ENCODE peak calls at places on chromosomes 4 and X, in ten cellular contexts. One of them, this sample, is unnamed.

GRCh38 chrX:37685452-37686347 is at the start of gene XK:
- DNase-seq in dorsolateral prefrontal cortex: peak
- DNase-seq in astrocyte of the spinal cord: peak
- DNase-seq in MM.1S: peak
- DNase-seq in NAMALWA: peak
- DNase-seq in activated CD8-positive, alpha-beta memory T cell treated with anti-CD3 and anti-CD28 coated beads for 4 hours: no peak
- DNase-seq in endothelial cell: peak
- DNase-seq in IMR-90: no peak
- DNase-seq in HuH-7.5: no peak
- DNase-seq in fibroblast of the aortic adventitia: peak
- DNase-seq in this sample: no peak

GRCh38 chrX:140360284-140360683 is 144.6 kb downstream of the SOX3 start:
- DNase-seq in dorsolateral prefrontal cortex: no peak
- DNase-seq in astrocyte of the spinal cord: no peak
- DNase-seq in MM.1S: no peak
- DNase-seq in NAMALWA: peak
- DNase-seq in activated CD8-positive, alpha-beta memory T cell treated with anti-CD3 and anti-CD28 coated beads for 4 hours: no peak
- DNase-seq in endothelial cell: no peak
- DNase-seq in IMR-90: no peak
- DNase-seq in HuH-7.5: no peak
- DNase-seq in fibroblast of the aortic adventitia: no peak
- DNase-seq in this sample: no peak

GRCh38 chr4:66658809-66659208 is 886.5 kb downstream of the CENPC start:
- DNase-seq in dorsolateral prefrontal cortex: no peak
- DNase-seq in astrocyte of the spinal cord: no peak
- DNase-seq in MM.1S: no peak
- DNase-seq in NAMALWA: no peak
- DNase-seq in activated CD8-positive, alpha-beta memory T cell treated with anti-CD3 and anti-CD28 coated beads for 4 hours: no peak
- DNase-seq in endothelial cell: no peak
- DNase-seq in IMR-90: no peak
- DNase-seq in HuH-7.5: no peak
- DNase-seq in fibroblast of the aortic adventitia: no peak
- DNase-seq in this sample: no peak

GRCh38 chr4:16000708-16001483 is 37.9 kb upstream of the FGFBP2 start:
- DNase-seq in dorsolateral prefrontal cortex: no peak
- DNase-seq in astrocyte of the spinal cord: no peak
- DNase-seq in MM.1S: no peak
- DNase-seq in NAMALWA: no peak
- DNase-seq in activated CD8-positive, alpha-beta memory T cell treated with anti-CD3 and anti-CD28 coated beads for 4 hours: no peak
- DNase-seq in endothelial cell: no peak
- DNase-seq in IMR-90: no peak
- DNase-seq in HuH-7.5: no peak
- DNase-seq in fibroblast of the aortic adventitia: no peak
- DNase-seq in this sample: no peak

GRCh38 chr4:163681208-163681821 is 186.8 kb downstream of the TMA16 start:
- DNase-seq in dorsolateral prefrontal cortex: no peak
- DNase-seq in astrocyte of the spinal cord: peak
- DNase-seq in MM.1S: peak
- DNase-seq in NAMALWA: peak
- DNase-seq in activated CD8-positive, alpha-beta memory T cell treated with anti-CD3 and anti-CD28 coated beads for 4 hours: no peak
- DNase-seq in endothelial cell: peak
- DNase-seq in IMR-90: peak
- DNase-seq in HuH-7.5: no peak
- DNase-seq in fibroblast of the aortic adventitia: peak
- DNase-seq in this sample: no peak

GRCh38 chrX:16953606-16954211 is 7.3 kb downstream of the REPS2 start:
- DNase-seq in dorsolateral prefrontal cortex: no peak
- DNase-seq in astrocyte of the spinal cord: peak
- DNase-seq in MM.1S: no peak
- DNase-seq in NAMALWA: no peak
- DNase-seq in activated CD8-positive, alpha-beta memory T cell treated with anti-CD3 and anti-CD28 coated beads for 4 hours: no peak
- DNase-seq in endothelial cell: no peak
- DNase-seq in IMR-90: no peak
- DNase-seq in HuH-7.5: no peak
- DNase-seq in fibroblast of the aortic adventitia: no peak
- DNase-seq in this sample: no peak

GRCh38 chrX:67545772-67546495 is 2.1 kb downstream of the AR start:
- DNase-seq in dorsolateral prefrontal cortex: no peak
- DNase-seq in astrocyte of the spinal cord: peak
- DNase-seq in MM.1S: no peak
- DNase-seq in NAMALWA: no peak
- DNase-seq in activated CD8-positive, alpha-beta memory T cell treated with anti-CD3 and anti-CD28 coated beads for 4 hours: no peak
- DNase-seq in endothelial cell: peak
- DNase-seq in IMR-90: no peak
- DNase-seq in HuH-7.5: no peak
- DNase-seq in fibroblast of the aortic adventitia: peak
- DNase-seq in this sample: no peak

GRCh38 chr4:74317616-74318256 is 9.5 kb downstream of the EPGN start:
- DNase-seq in dorsolateral prefrontal cortex: no peak
- DNase-seq in astrocyte of the spinal cord: no peak
- DNase-seq in MM.1S: no peak
- DNase-seq in NAMALWA: no peak
- DNase-seq in activated CD8-positive, alpha-beta memory T cell treated with anti-CD3 and anti-CD28 coated beads for 4 hours: no peak
- DNase-seq in endothelial cell: no peak
- DNase-seq in IMR-90: peak
- DNase-seq in HuH-7.5: no peak
- DNase-seq in fibroblast of the aortic adventitia: peak
- DNase-seq in this sample: no peak

GRCh38 chrX:143536176-143536575 is 18.9 kb upstream of the SPANXN3 start:
- DNase-seq in dorsolateral prefrontal cortex: peak
- DNase-seq in astrocyte of the spinal cord: no peak
- DNase-seq in MM.1S: no peak
- DNase-seq in NAMALWA: no peak
- DNase-seq in activated CD8-positive, alpha-beta memory T cell treated with anti-CD3 and anti-CD28 coated beads for 4 hours: no peak
- DNase-seq in endothelial cell: no peak
- DNase-seq in IMR-90: no peak
- DNase-seq in HuH-7.5: no peak
- DNase-seq in fibroblast of the aortic adventitia: no peak
- DNase-seq in this sample: no peak

GRCh38 chrX:48833531-48834138 is 1.8 kb downstream of the PCSK1N start:
- DNase-seq in dorsolateral prefrontal cortex: no peak
- DNase-seq in astrocyte of the spinal cord: no peak
- DNase-seq in MM.1S: no peak
- DNase-seq in NAMALWA: no peak
- DNase-seq in activated CD8-positive, alpha-beta memory T cell treated with anti-CD3 and anti-CD28 coated beads for 4 hours: no peak
- DNase-seq in endothelial cell: no peak
- DNase-seq in IMR-90: no peak
- DNase-seq in HuH-7.5: peak
- DNase-seq in fibroblast of the aortic adventitia: peak
- DNase-seq in this sample: no peak

GRCh38 chr4:144831971-144832370 is 186.0 kb downstream of the HHIP start:
- DNase-seq in dorsolateral prefrontal cortex: no peak
- DNase-seq in astrocyte of the spinal cord: no peak
- DNase-seq in MM.1S: peak
- DNase-seq in NAMALWA: no peak
- DNase-seq in activated CD8-positive, alpha-beta memory T cell treated with anti-CD3 and anti-CD28 coated beads for 4 hours: no peak
- DNase-seq in endothelial cell: no peak
- DNase-seq in IMR-90: no peak
- DNase-seq in HuH-7.5: no peak
- DNase-seq in fibroblast of the aortic adventitia: no peak
- DNase-seq in this sample: no peak

GRCh38 chrX:48548871-48549270 is 9.4 kb downstream of the TBC1D25 start:
- DNase-seq in dorsolateral prefrontal cortex: no peak
- DNase-seq in astrocyte of the spinal cord: no peak
- DNase-seq in MM.1S: no peak
- DNase-seq in NAMALWA: no peak
- DNase-seq in activated CD8-positive, alpha-beta memory T cell treated with anti-CD3 and anti-CD28 coated beads for 4 hours: no peak
- DNase-seq in endothelial cell: no peak
- DNase-seq in IMR-90: no peak
- DNase-seq in HuH-7.5: no peak
- DNase-seq in fibroblast of the aortic adventitia: no peak
- DNase-seq in this sample: no peak

GRCh38 chr4:83107636-83108035 is 6.9 kb downstream of the PLAC8 start:
- DNase-seq in dorsolateral prefrontal cortex: no peak
- DNase-seq in astrocyte of the spinal cord: no peak
- DNase-seq in MM.1S: no peak
- DNase-seq in NAMALWA: no peak
- DNase-seq in activated CD8-positive, alpha-beta memory T cell treated with anti-CD3 and anti-CD28 coated beads for 4 hours: no peak
- DNase-seq in endothelial cell: no peak
- DNase-seq in IMR-90: no peak
- DNase-seq in HuH-7.5: no peak
- DNase-seq in fibroblast of the aortic adventitia: no peak
- DNase-seq in this sample: no peak

GRCh38 chrX:11412715-11413623 is 119.8 kb downstream of the AMELX start:
- DNase-seq in dorsolateral prefrontal cortex: no peak
- DNase-seq in astrocyte of the spinal cord: peak
- DNase-seq in MM.1S: no peak
- DNase-seq in NAMALWA: no peak
- DNase-seq in activated CD8-positive, alpha-beta memory T cell treated with anti-CD3 and anti-CD28 coated beads for 4 hours: no peak
- DNase-seq in endothelial cell: no peak
- DNase-seq in IMR-90: no peak
- DNase-seq in HuH-7.5: no peak
- DNase-seq in fibroblast of the aortic adventitia: peak
- DNase-seq in this sample: no peak

GRCh38 chrX:65821721-65822496 is 154.5 kb downstream of the MSN start:
- DNase-seq in dorsolateral prefrontal cortex: peak
- DNase-seq in astrocyte of the spinal cord: no peak
- DNase-seq in MM.1S: no peak
- DNase-seq in NAMALWA: no peak
- DNase-seq in activated CD8-positive, alpha-beta memory T cell treated with anti-CD3 and anti-CD28 coated beads for 4 hours: peak
- DNase-seq in endothelial cell: peak
- DNase-seq in IMR-90: no peak
- DNase-seq in HuH-7.5: no peak
- DNase-seq in fibroblast of the aortic adventitia: no peak
- DNase-seq in this sample: no peak

GRCh38 chr4:136931771-136932170 is 600.5 kb downstream of the PCDH18 start:
- DNase-seq in dorsolateral prefrontal cortex: no peak
- DNase-seq in astrocyte of the spinal cord: no peak
- DNase-seq in MM.1S: no peak
- DNase-seq in NAMALWA: no peak
- DNase-seq in activated CD8-positive, alpha-beta memory T cell treated with anti-CD3 and anti-CD28 coated beads for 4 hours: no peak
- DNase-seq in endothelial cell: no peak
- DNase-seq in IMR-90: no peak
- DNase-seq in HuH-7.5: no peak
- DNase-seq in fibroblast of the aortic adventitia: peak
- DNase-seq in this sample: no peak

GRCh38 chr4:99644453-99644852 is 13.2 kb downstream of the C4orf54 start:
- DNase-seq in dorsolateral prefrontal cortex: no peak
- DNase-seq in astrocyte of the spinal cord: no peak
- DNase-seq in MM.1S: no peak
- DNase-seq in NAMALWA: no peak
- DNase-seq in activated CD8-positive, alpha-beta memory T cell treated with anti-CD3 and anti-CD28 coated beads for 4 hours: no peak
- DNase-seq in endothelial cell: no peak
- DNase-seq in IMR-90: no peak
- DNase-seq in HuH-7.5: no peak
- DNase-seq in fibroblast of the aortic adventitia: no peak
- DNase-seq in this sample: no peak

GRCh38 chr4:14403132-14403531 is 599.1 kb upstream of the CPEB2 start:
- DNase-seq in dorsolateral prefrontal cortex: no peak
- DNase-seq in astrocyte of the spinal cord: no peak
- DNase-seq in MM.1S: no peak
- DNase-seq in NAMALWA: no peak
- DNase-seq in activated CD8-positive, alpha-beta memory T cell treated with anti-CD3 and anti-CD28 coated beads for 4 hours: no peak
- DNase-seq in endothelial cell: no peak
- DNase-seq in IMR-90: no peak
- DNase-seq in HuH-7.5: no peak
- DNase-seq in fibroblast of the aortic adventitia: no peak
- DNase-seq in this sample: no peak

GRCh38 chrX:13669246-13669689 is 16.3 kb downstream of the TCEANC start:
- DNase-seq in dorsolateral prefrontal cortex: no peak
- DNase-seq in astrocyte of the spinal cord: peak
- DNase-seq in MM.1S: peak
- DNase-seq in NAMALWA: no peak
- DNase-seq in activated CD8-positive, alpha-beta memory T cell treated with anti-CD3 and anti-CD28 coated beads for 4 hours: peak
- DNase-seq in endothelial cell: no peak
- DNase-seq in IMR-90: peak
- DNase-seq in HuH-7.5: no peak
- DNase-seq in fibroblast of the aortic adventitia: peak
- DNase-seq in this sample: peak

GRCh38 chrX:75522565-75523411 is at the start of gene ZDHHC15:
- DNase-seq in dorsolateral prefrontal cortex: peak
- DNase-seq in astrocyte of the spinal cord: peak
- DNase-seq in MM.1S: no peak
- DNase-seq in NAMALWA: no peak
- DNase-seq in activated CD8-positive, alpha-beta memory T cell treated with anti-CD3 and anti-CD28 coated beads for 4 hours: peak
- DNase-seq in endothelial cell: peak
- DNase-seq in IMR-90: no peak
- DNase-seq in HuH-7.5: no peak
- DNase-seq in fibroblast of the aortic adventitia: no peak
- DNase-seq in this sample: no peak

GRCh38 chrX:150348365-150348764 is 14.8 kb upstream of the MAMLD1 start:
- DNase-seq in dorsolateral prefrontal cortex: no peak
- DNase-seq in astrocyte of the spinal cord: no peak
- DNase-seq in MM.1S: peak
- DNase-seq in NAMALWA: no peak
- DNase-seq in activated CD8-positive, alpha-beta memory T cell treated with anti-CD3 and anti-CD28 coated beads for 4 hours: no peak
- DNase-seq in endothelial cell: no peak
- DNase-seq in IMR-90: no peak
- DNase-seq in HuH-7.5: no peak
- DNase-seq in fibroblast of the aortic adventitia: no peak
- DNase-seq in this sample: no peak

GRCh38 chrX:74249963-74250362 is 54.0 kb upstream of the ZCCHC13 start:
- DNase-seq in dorsolateral prefrontal cortex: no peak
- DNase-seq in astrocyte of the spinal cord: no peak
- DNase-seq in MM.1S: no peak
- DNase-seq in NAMALWA: no peak
- DNase-seq in activated CD8-positive, alpha-beta memory T cell treated with anti-CD3 and anti-CD28 coated beads for 4 hours: no peak
- DNase-seq in endothelial cell: no peak
- DNase-seq in IMR-90: no peak
- DNase-seq in HuH-7.5: no peak
- DNase-seq in fibroblast of the aortic adventitia: no peak
- DNase-seq in this sample: no peak

GRCh38 chr4:177404342-177404741 is 37.9 kb downstream of the AGA start:
- DNase-seq in dorsolateral prefrontal cortex: no peak
- DNase-seq in astrocyte of the spinal cord: no peak
- DNase-seq in MM.1S: no peak
- DNase-seq in NAMALWA: no peak
- DNase-seq in activated CD8-positive, alpha-beta memory T cell treated with anti-CD3 and anti-CD28 coated beads for 4 hours: no peak
- DNase-seq in endothelial cell: no peak
- DNase-seq in IMR-90: no peak
- DNase-seq in HuH-7.5: no peak
- DNase-seq in fibroblast of the aortic adventitia: no peak
- DNase-seq in this sample: no peak

GRCh38 chr4:5267418-5267817 is 216.1 kb downstream of the STK32B start:
- DNase-seq in dorsolateral prefrontal cortex: no peak
- DNase-seq in astrocyte of the spinal cord: no peak
- DNase-seq in MM.1S: no peak
- DNase-seq in NAMALWA: no peak
- DNase-seq in activated CD8-positive, alpha-beta memory T cell treated with anti-CD3 and anti-CD28 coated beads for 4 hours: no peak
- DNase-seq in endothelial cell: no peak
- DNase-seq in IMR-90: peak
- DNase-seq in HuH-7.5: no peak
- DNase-seq in fibroblast of the aortic adventitia: no peak
- DNase-seq in this sample: no peak

GRCh38 chr4:179447308-179447707 is 2005.1 kb upstream of the AGA start:
- DNase-seq in dorsolateral prefrontal cortex: no peak
- DNase-seq in astrocyte of the spinal cord: peak
- DNase-seq in MM.1S: no peak
- DNase-seq in NAMALWA: no peak
- DNase-seq in activated CD8-positive, alpha-beta memory T cell treated with anti-CD3 and anti-CD28 coated beads for 4 hours: no peak
- DNase-seq in endothelial cell: no peak
- DNase-seq in IMR-90: peak
- DNase-seq in HuH-7.5: no peak
- DNase-seq in fibroblast of the aortic adventitia: no peak
- DNase-seq in this sample: no peak

GRCh38 chr4:118962540-118962939 is 73.9 kb downstream of the SYNPO2 start:
- DNase-seq in dorsolateral prefrontal cortex: no peak
- DNase-seq in astrocyte of the spinal cord: no peak
- DNase-seq in MM.1S: no peak
- DNase-seq in NAMALWA: no peak
- DNase-seq in activated CD8-positive, alpha-beta memory T cell treated with anti-CD3 and anti-CD28 coated beads for 4 hours: no peak
- DNase-seq in endothelial cell: no peak
- DNase-seq in IMR-90: no peak
- DNase-seq in HuH-7.5: no peak
- DNase-seq in fibroblast of the aortic adventitia: no peak
- DNase-seq in this sample: no peak

GRCh38 chrX:78650906-78651437 is 8.2 kb downstream of the RTL3 start:
- DNase-seq in dorsolateral prefrontal cortex: no peak
- DNase-seq in astrocyte of the spinal cord: peak
- DNase-seq in MM.1S: peak
- DNase-seq in NAMALWA: peak
- DNase-seq in activated CD8-positive, alpha-beta memory T cell treated with anti-CD3 and anti-CD28 coated beads for 4 hours: no peak
- DNase-seq in endothelial cell: no peak
- DNase-seq in IMR-90: peak
- DNase-seq in HuH-7.5: no peak
- DNase-seq in fibroblast of the aortic adventitia: peak
- DNase-seq in this sample: peak

GRCh38 chrX:39750798-39751197 is 347.0 kb downstream of the BCOR start:
- DNase-seq in dorsolateral prefrontal cortex: no peak
- DNase-seq in astrocyte of the spinal cord: no peak
- DNase-seq in MM.1S: no peak
- DNase-seq in NAMALWA: no peak
- DNase-seq in activated CD8-positive, alpha-beta memory T cell treated with anti-CD3 and anti-CD28 coated beads for 4 hours: no peak
- DNase-seq in endothelial cell: no peak
- DNase-seq in IMR-90: no peak
- DNase-seq in HuH-7.5: no peak
- DNase-seq in fibroblast of the aortic adventitia: no peak
- DNase-seq in this sample: no peak